ENCODE peak calls at places on chromosomes 13 and 19, in four cellular contexts. H is epithelial cell of esophagus, Q is A549, N is foreskin fibroblast. P is an unnamed sample.

GRCh38 chr19:55227241-55228014 is 1.1 kb downstream of the TMEM86B start:
- DNase-seq in N (no peak), Q (no peak), H (no peak), P (no peak)

GRCh38 chr19:10713317-10713716 is 4.6 kb upstream of the DNM2 start:
- DNase-seq in H (no peak), N (no peak), Q (no peak), P (no peak)

GRCh38 chr13:51958217-51958547 is 53.1 kb downstream of the ATP7B start:
- DNase-seq in N (no peak), H (no peak), Q (no peak), P (no peak)

GRCh38 chr19:37007587-37008220 is 70.5 kb upstream of the ZNF420 start:
- DNase-seq in N (peak), H (no peak), Q (no peak), P (peak)

GRCh38 chr13:39385621-39386231 is 217.3 kb downstream of the LHFPL6 start:
- DNase-seq in N (no peak), H (no peak), Q (no peak), P (no peak)

GRCh38 chr13:39209731-39210633 is 171.7 kb downstream of the NHLRC3 start:
- DNase-seq in H (peak), Q (no peak), N (no peak), P (no peak)

GRCh38 chr19:15936173-15936572 is 1.8 kb upstream of the CYP4F11 start:
- DNase-seq in Q (no peak), N (no peak), H (no peak), P (no peak)

GRCh38 chr13:59409211-59409610 is 754.5 kb downstream of the DIAPH3 start:
- DNase-seq in Q (no peak), H (no peak), N (no peak), P (peak)

GRCh38 chr19:10819124-10820060 is 16.6 kb downstream of the TMED1 start:
- DNase-seq in H (no peak), Q (no peak), N (no peak), P (no peak)

GRCh38 chr13:101149735-101150380 is 266.4 kb downstream of the NALCN start:
- DNase-seq in H (peak), N (peak), Q (peak), P (peak)

GRCh38 chr19:29075149-29075548 is 137.8 kb downstream of the UQCRFS1 start:
- DNase-seq in H (no peak), Q (no peak), N (no peak), P (no peak)

GRCh38 chr19:50549059-50549926 is 18.9 kb downstream of the LRRC4B start:
- DNase-seq in N (no peak), H (no peak), Q (no peak), P (no peak)

GRCh38 chr19:33171916-33172359 is 22.2 kb upstream of the LRP3 start:
- DNase-seq in Q (no peak), H (peak), N (peak), P (peak)

GRCh38 chr13:23350009-23350408 is 83.5 kb downstream of the SACS start:
- DNase-seq in H (no peak), Q (peak), N (no peak), P (peak)

GRCh38 chr19:52689804-52690394 is 44.9 kb downstream of the ZNF611 start:
- DNase-seq in H (peak), N (peak), Q (no peak), P (peak)

GRCh38 chr13:28411859-28412353 is 83.0 kb downstream of the FLT1 start:
- DNase-seq in H (no peak), N (no peak), Q (no peak), P (no peak)

GRCh38 chr13:80338781-80339577 is 1.9 kb downstream of the SPRY2 start:
- DNase-seq in Q (no peak), N (peak), H (peak), P (peak)

GRCh38 chr19:39916851-39917396 is 17.5 kb downstream of the FCGBP start:
- DNase-seq in Q (no peak), H (no peak), N (no peak), P (no peak)

GRCh38 chr19:55284405-55285058 is 735 bp downstream of the BRSK1 start:
- DNase-seq in H (no peak), Q (no peak), N (no peak), P (no peak)

GRCh38 chr19:35395762-35396199 is 24.9 kb downstream of the GPR42 start:
- DNase-seq in N (no peak), H (peak), Q (no peak), P (no peak)

GRCh38 chr19:31826325-31826724 is 477.1 kb upstream of the TSHZ3 start:
- DNase-seq in H (no peak), N (no peak), Q (no peak), P (no peak)

GRCh38 chr13:44218501-44219240 is 155.0 kb upstream of the SERP2 start:
- DNase-seq in H (peak), N (no peak), Q (no peak), P (no peak)

GRCh38 chr19:33260628-33261418 is 35.2 kb upstream of the SLC7A10 start:
- DNase-seq in Q (no peak), N (no peak), H (no peak), P (no peak)

GRCh38 chr13:36736119-36736726 is 62.4 kb downstream of the SERTM1 start:
- DNase-seq in Q (peak), H (peak), N (peak), P (peak)

GRCh38 chr13:113813070-113813748 is 50.7 kb downstream of the GAS6 start:
- DNase-seq in H (no peak), N (no peak), Q (no peak), P (no peak)

GRCh38 chr13:111203742-111204386 is 88.8 kb downstream of the ARHGEF7 start:
- DNase-seq in N (no peak), H (no peak), Q (no peak), P (no peak)
- H3K4me3 ChIP-seq in N (peak), H (no peak), Q (no peak), P (no peak)

GRCh38 chr19:860481-861098 is 1.1 kb downstream of the CFD start:
- DNase-seq in N (peak), Q (peak), H (peak), P (peak)
- TF ChIP-seq CTCF in N (no peak), Q (peak), H (no peak), P (peak)

DNA sequence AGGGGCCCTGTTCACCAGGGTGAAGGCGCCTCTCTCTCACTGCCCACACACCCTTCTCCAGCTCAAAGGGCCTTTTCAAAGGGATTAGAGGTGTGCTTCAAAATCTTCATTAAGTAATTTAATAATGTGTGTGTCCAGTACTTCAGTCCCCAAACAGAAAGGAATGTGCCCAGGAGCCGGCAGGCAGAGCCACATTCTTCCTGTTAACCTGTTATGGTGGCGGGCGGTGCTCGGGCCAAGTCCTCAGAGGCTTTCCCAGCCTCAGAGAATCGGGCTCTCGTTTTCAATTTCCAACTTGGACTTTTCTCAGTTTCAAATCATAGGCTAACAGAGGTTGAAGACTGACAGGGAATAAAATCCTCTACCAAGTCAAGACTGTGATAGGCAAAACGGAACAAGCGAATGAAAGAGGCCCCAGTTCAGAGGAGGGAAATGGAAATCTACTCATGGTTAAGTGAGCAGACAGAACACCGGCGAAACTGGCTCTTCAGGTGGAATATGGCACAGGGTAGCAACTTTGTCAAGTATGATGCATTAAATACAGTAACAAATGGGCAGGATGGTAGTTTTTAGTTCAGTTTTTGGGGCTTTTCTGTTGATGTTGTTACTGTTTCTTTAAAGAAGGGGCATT is 68.6 kb downstream of the FOXO1 start:
- DNase-seq in N (no peak), Q (no peak), H (peak), P (no peak)
- H3K4me3 ChIP-seq in N (no peak), Q (no peak), H (peak), P (no peak)

DNA sequence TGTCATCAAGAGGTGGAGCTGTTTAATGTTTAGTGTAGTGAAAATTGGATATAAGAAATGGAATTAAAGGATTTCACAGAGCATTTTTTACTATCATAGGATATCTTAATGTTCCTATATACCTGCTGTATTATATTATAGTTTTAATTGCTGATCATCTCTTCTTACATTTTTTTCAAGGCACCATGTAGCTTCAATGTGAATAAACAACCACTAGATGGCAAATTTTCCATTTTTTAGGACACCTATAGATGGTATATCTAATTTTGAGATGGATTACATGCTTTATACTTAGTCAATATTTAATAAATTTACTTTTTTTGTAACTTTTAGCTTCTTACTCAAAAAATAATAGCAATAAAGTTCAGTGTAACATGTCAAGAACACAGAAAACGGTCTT is 9.0 kb upstream of the ATXN8OS start:
- DNase-seq in N (no peak), H (peak), Q (no peak), P (no peak)
- TF ChIP-seq CTCF in N (no peak), H (peak), Q (no peak), P (peak)

DNA sequence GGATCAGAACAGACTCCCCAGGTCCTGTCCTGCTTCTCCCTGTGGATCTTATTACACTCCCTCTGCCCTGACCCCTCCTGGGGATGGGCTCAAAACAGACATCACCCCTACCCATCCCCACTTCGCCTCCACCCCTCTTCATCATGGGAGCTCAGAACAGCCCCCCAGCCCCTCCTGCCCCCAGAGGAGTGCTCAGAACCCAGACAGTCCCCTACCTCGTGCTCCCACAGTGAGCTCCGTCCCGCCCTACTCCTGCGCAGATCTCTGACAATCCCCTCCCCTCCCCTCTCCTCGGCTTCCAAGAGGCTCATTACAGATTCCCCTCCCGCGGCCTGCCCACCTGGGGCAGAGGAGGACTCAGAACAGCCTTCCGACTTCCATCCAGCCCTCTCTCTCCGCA is 6.1 kb upstream of the TMEM221 start:
- DNase-seq in H (no peak), N (no peak), Q (no peak), P (no peak)
- H3K4me3 ChIP-seq in H (no peak), N (no peak), Q (no peak), P (no peak)

P was measured in AG10803.